ENCODE peak calls at places on chromosomes 13 and 19, in six cellular contexts. Q, Y, I, O, Z and A are unnamed samples.

GRCh38 chr19:54302252-54302651 is 10.7 kb downstream of the LILRA5 start:
- DNase-seq in Q (no peak), Y (no peak), I (no peak), O (no peak), Z (no peak), A (no peak)

GRCh38 chr13:109509154-109509905 is 277.1 kb downstream of the IRS2 start:
- DNase-seq in Q (peak), Y (no peak), I (no peak), O (peak), Z (no peak), A (peak)

GRCh38 chr19:16381756-16382401 is 57.3 kb downstream of the KLF2 start:
- DNase-seq in Q (peak), Y (no peak), I (no peak), O (no peak), Z (no peak), A (no peak)

GRCh38 chr19:9406798-9407352 is 28.5 kb downstream of the ZNF266 start:
- DNase-seq in Q (peak), Y (peak), I (peak), O (peak), Z (no peak), A (peak)

GRCh38 chr13:113187263-113187669 is 21.2 kb downstream of the PCID2 start:
- DNase-seq in Q (peak), Y (no peak), I (peak), O (peak), Z (no peak), A (peak)

GRCh38 chr13:95137096-95137495 is 164.2 kb downstream of the ABCC4 start:
- DNase-seq in Q (no peak), Y (no peak), I (peak), O (no peak), Z (no peak), A (no peak)

GRCh38 chr13:96710166-96710866 is 284.0 kb downstream of the OXGR1 start:
- DNase-seq in Q (no peak), Y (no peak), I (no peak), O (no peak), Z (peak), A (no peak)

GRCh38 chr19:55062735-55063491 is at the start of gene RDH13:
- DNase-seq in Q (peak), Y (peak), I (peak), O (peak), Z (peak), A (peak)

GRCh38 chr19:31730270-31730669 is 381.0 kb upstream of the TSHZ3 start:
- DNase-seq in Q (no peak), Y (no peak), I (no peak), O (no peak), Z (no peak), A (no peak)

GRCh38 chr13:28636677-28637317 is 22.1 kb upstream of the POMP start:
- DNase-seq in Q (peak), Y (no peak), I (peak), O (peak), Z (peak), A (no peak)

GRCh38 chr19:48350856-48351255 is 12.9 kb downstream of the TMEM143 start:
- DNase-seq in Q (no peak), Y (no peak), I (no peak), O (no peak), Z (no peak), A (no peak)

GRCh38 chr19:17090501-17091074 is 15.0 kb downstream of the MYO9B start:
- DNase-seq in Q (no peak), Y (no peak), I (no peak), O (no peak), Z (no peak), A (no peak)

GRCh38 chr19:10986301-10987127 is 25.7 kb downstream of the SMARCA4 start:
- DNase-seq in Q (no peak), Y (no peak), I (no peak), O (no peak), Z (no peak), A (no peak)

GRCh38 chr13:106432636-106433035 is 102.8 kb downstream of the EFNB2 start:
- DNase-seq in Q (peak), Y (no peak), I (no peak), O (no peak), Z (no peak), A (no peak)

GRCh38 chr13:93025984-93026383 is 200.6 kb upstream of the GPC6 start:
- DNase-seq in Q (no peak), Y (no peak), I (no peak), O (no peak), Z (no peak), A (no peak)

GRCh38 chr13:97810152-97810551 is 143.3 kb upstream of the IPO5 start:
- DNase-seq in Q (peak), Y (no peak), I (no peak), O (no peak), Z (peak), A (no peak)

GRCh38 chr19:12947702-12948596 is 2.3 kb downstream of the RAD23A start:
- DNase-seq in Q (no peak), Y (peak), I (no peak), O (no peak), Z (no peak), A (no peak)

GRCh38 chr19:17616961-17617806 is 61.7 kb downstream of the COLGALT1 start:
- DNase-seq in Q (no peak), Y (no peak), I (no peak), O (no peak), Z (peak), A (no peak)

GRCh38 chr13:93778548-93778947 is 551.9 kb downstream of the GPC6 start:
- DNase-seq in Q (no peak), Y (no peak), I (no peak), O (no peak), Z (no peak), A (no peak)

GRCh38 chr13:29905845-29906244 is 55.4 kb upstream of the UBL3 start:
- DNase-seq in Q (peak), Y (no peak), I (no peak), O (no peak), Z (no peak), A (no peak)

GRCh38 chr13:73653688-73654087 is 480.5 kb downstream of the KLF12 start:
- DNase-seq in Q (no peak), Y (no peak), I (no peak), O (no peak), Z (no peak), A (no peak)

GRCh38 chr13:113411216-113412023 is 41.9 kb downstream of the ADPRHL1 start:
- DNase-seq in Q (peak), Y (no peak), I (peak), O (peak), Z (peak), A (peak)

GRCh38 chr13:40777957-40778235 is 6.9 kb upstream of the MRPS31 start:
- DNase-seq in Q (no peak), Y (no peak), I (no peak), O (no peak), Z (no peak), A (no peak)

GRCh38 chr13:29227560-29227959 is 367.9 kb downstream of the SLC7A1 start:
- DNase-seq in Q (no peak), Y (no peak), I (no peak), O (no peak), Z (no peak), A (no peak)

GRCh38 chr13:41054212-41054877 is 7.0 kb upstream of the WBP4 start:
- DNase-seq in Q (peak), Y (no peak), I (no peak), O (peak), Z (peak), A (no peak)

GRCh38 chr19:42335374-42335936 is 10.0 kb downstream of the MEGF8 start:
- DNase-seq in Q (no peak), Y (no peak), I (no peak), O (no peak), Z (no peak), A (no peak)

GRCh38 chr13:35475131-35475959 is 1.1 kb downstream of the MAB21L1 start:
- DNase-seq in Q (peak), Y (no peak), I (no peak), O (no peak), Z (peak), A (no peak)

GRCh38 chr13:46184277-46184699 is 2.3 kb upstream of the LCP1 start:
- DNase-seq in Q (no peak), Y (no peak), I (no peak), O (no peak), Z (peak), A (no peak)
- TF ChIP-seq CTCF in Q (peak), Y (no peak), I (peak), O (peak), Z (peak), A (peak)

GRCh38 chr19:35939307-35940077 is 3.3 kb downstream of the LRFN3 start:
- DNase-seq in Q (no peak), Y (peak), I (no peak), O (no peak), Z (no peak), A (no peak)

GRCh38 chr19:35937345-35938281 is 1.4 kb downstream of the LRFN3 start:
- DNase-seq in Q (no peak), Y (no peak), I (no peak), O (no peak), Z (no peak), A (no peak)

GRCh38 chr19:35936738-35937268 is 629 bp downstream of the LRFN3 start:
- DNase-seq in Q (no peak), Y (no peak), I (no peak), O (no peak), Z (no peak), A (no peak)

GRCh38 chr19:35940078-35940775 is 4.1 kb downstream of the LRFN3 start:
- DNase-seq in Q (no peak), Y (no peak), I (no peak), O (no peak), Z (no peak), A (no peak)

DNA sequence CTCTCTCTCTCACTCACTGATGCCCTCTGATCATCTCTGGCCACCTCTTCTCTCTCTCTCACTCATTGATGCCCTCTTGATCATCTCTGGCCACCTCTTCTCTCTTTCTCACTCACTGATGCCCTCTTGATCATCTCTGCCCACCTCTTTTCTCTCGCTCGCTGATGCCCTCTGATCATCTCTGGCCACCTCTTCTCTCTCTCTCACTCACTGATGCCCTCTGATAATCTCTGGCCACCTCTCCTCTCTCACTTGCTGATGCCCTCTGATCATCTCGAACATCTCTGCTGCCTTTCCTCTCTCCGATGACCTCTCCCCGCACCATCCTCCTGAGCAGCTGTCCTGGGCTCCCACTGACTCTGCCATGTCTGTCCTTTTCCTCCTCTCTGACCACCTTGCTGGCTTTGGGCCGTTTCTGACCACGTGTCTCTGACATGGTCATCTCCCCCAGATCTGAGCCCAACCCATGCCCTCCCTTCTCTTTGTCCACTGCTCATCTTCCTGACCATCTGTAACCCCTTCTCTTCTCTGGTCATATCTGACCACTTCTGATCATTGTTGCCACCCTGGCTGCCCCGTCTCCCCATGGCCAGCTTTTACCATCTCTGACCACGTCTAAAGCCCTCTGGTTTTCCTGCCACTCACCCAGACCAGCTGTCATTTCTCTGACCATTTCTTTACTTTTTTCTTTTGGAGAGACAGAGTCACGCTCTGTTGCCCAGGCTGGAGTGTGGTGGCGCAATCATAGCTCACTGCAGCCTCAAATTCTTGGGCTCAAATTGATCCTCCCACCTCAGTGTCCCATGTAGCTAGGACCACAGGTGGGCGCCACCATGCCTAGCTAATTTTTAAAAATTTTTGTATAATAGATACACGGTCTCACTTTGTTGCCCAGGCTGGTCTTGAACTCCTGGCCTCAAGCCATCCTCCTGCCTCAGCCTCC is 2.4 kb downstream of the LRFN3 start:
- DNase-seq in Q (no peak), Y (no peak), I (no peak), O (no peak), Z (no peak), A (no peak)
- H3K4me3 ChIP-seq in Q (no peak), Y (peak), I (no peak), O (peak), Z (peak), A (peak)

GRCh38 chr13:64158910-64159309 is 2743.3 kb upstream of the PCDH20 start:
- DNase-seq in Q (peak), Y (no peak), I (no peak), O (peak), Z (no peak), A (no peak)

DNA sequence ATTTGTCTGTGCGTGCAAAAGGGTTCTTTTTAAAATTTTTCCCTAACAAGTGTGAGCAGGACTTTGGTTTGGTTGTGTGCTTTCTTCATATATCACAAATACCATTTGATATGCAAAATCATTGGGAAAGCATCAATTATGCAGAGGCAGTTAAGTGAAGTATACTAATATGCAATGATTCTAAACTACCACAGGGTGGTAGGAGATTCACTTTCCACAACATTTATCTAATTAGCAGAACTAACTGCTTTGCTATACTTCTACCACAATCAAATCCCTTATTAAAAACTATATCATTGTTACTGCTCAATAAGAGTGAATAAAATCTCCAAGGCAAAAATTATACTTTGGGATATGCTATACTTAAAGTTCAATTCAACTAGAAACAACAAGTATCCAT is 2738.9 kb upstream of the PCDH20 start:
- DNase-seq in Q (peak), Y (no peak), I (no peak), O (peak), Z (no peak), A (no peak)
- TF ChIP-seq CTCF in Q (no peak), Y (no peak), I (peak), O (peak), Z (peak), A (peak)

GRCh38 chr19:3627351-3627723 is 747 bp upstream of the CACTIN start:
- DNase-seq in Q (no peak), Y (no peak), I (no peak), O (no peak), Z (peak), A (no peak)
- H3K4me3 ChIP-seq in Q (no peak), Y (peak), I (no peak), O (peak), Z (no peak), A (peak)